ENCODE peak calls at places on chromosomes 5 and 9, in eight cellular contexts. One of them, this sample, is unnamed.

GRCh38 chr5:146947181-146947941 is 68.8 kb upstream of the PPP2R2B start:
- DNase-seq in CD8-positive, alpha-beta T cell: no peak
- DNase-seq in lower leg skin: no peak
- DNase-seq in bronchial epithelial cell: peak
- DNase-seq in natural killer cell: no peak
- DNase-seq in IMR-90: peak
- DNase-seq in retinal pigment epithelial cell: no peak
- DNase-seq in fibroblast of the aortic adventitia: peak
- DNase-seq in this sample: no peak

GRCh38 chr5:44952376-44952775 is 143.6 kb downstream of the MRPS30 start:
- DNase-seq in CD8-positive, alpha-beta T cell: no peak
- DNase-seq in lower leg skin: no peak
- DNase-seq in bronchial epithelial cell: peak
- DNase-seq in natural killer cell: no peak
- DNase-seq in IMR-90: peak
- DNase-seq in retinal pigment epithelial cell: no peak
- DNase-seq in fibroblast of the aortic adventitia: peak
- DNase-seq in this sample: no peak

GRCh38 chr9:61665829-61666228 is 476.0 kb downstream of the SPATA31A7 start:
- DNase-seq in CD8-positive, alpha-beta T cell: no peak
- DNase-seq in lower leg skin: peak
- DNase-seq in bronchial epithelial cell: no peak
- DNase-seq in natural killer cell: no peak
- DNase-seq in IMR-90: no peak
- DNase-seq in retinal pigment epithelial cell: no peak
- DNase-seq in fibroblast of the aortic adventitia: no peak
- DNase-seq in this sample: no peak

GRCh38 chr5:139248826-139249453 is 44.6 kb upstream of the MATR3 start:
- DNase-seq in CD8-positive, alpha-beta T cell: no peak
- DNase-seq in lower leg skin: no peak
- DNase-seq in bronchial epithelial cell: no peak
- DNase-seq in natural killer cell: no peak
- DNase-seq in IMR-90: no peak
- DNase-seq in retinal pigment epithelial cell: no peak
- DNase-seq in fibroblast of the aortic adventitia: no peak
- DNase-seq in this sample: no peak

GRCh38 chr9:84863372-84863771 is 193.8 kb downstream of the NTRK2 start:
- DNase-seq in CD8-positive, alpha-beta T cell: no peak
- DNase-seq in lower leg skin: no peak
- DNase-seq in bronchial epithelial cell: no peak
- DNase-seq in natural killer cell: no peak
- DNase-seq in IMR-90: no peak
- DNase-seq in retinal pigment epithelial cell: no peak
- DNase-seq in fibroblast of the aortic adventitia: no peak
- DNase-seq in this sample: no peak

GRCh38 chr5:152170350-152170749 is 234.7 kb downstream of the NMUR2 start:
- DNase-seq in CD8-positive, alpha-beta T cell: no peak
- DNase-seq in lower leg skin: no peak
- DNase-seq in bronchial epithelial cell: no peak
- DNase-seq in natural killer cell: no peak
- DNase-seq in IMR-90: no peak
- DNase-seq in retinal pigment epithelial cell: no peak
- DNase-seq in fibroblast of the aortic adventitia: no peak
- DNase-seq in this sample: no peak

GRCh38 chr9:124831642-124832364 is 21.5 kb upstream of the WDR38 start:
- DNase-seq in CD8-positive, alpha-beta T cell: no peak
- DNase-seq in lower leg skin: no peak
- DNase-seq in bronchial epithelial cell: no peak
- DNase-seq in natural killer cell: no peak
- DNase-seq in IMR-90: no peak
- DNase-seq in retinal pigment epithelial cell: no peak
- DNase-seq in fibroblast of the aortic adventitia: no peak
- DNase-seq in this sample: no peak

GRCh38 chr5:65032250-65032649 is 263.5 kb downstream of the CWC27 start:
- DNase-seq in CD8-positive, alpha-beta T cell: no peak
- DNase-seq in lower leg skin: no peak
- DNase-seq in bronchial epithelial cell: peak
- DNase-seq in natural killer cell: no peak
- DNase-seq in IMR-90: peak
- DNase-seq in retinal pigment epithelial cell: no peak
- DNase-seq in fibroblast of the aortic adventitia: peak
- DNase-seq in this sample: no peak

GRCh38 chr9:121859646-121860045 is 208.2 kb downstream of the DAB2IP start:
- DNase-seq in CD8-positive, alpha-beta T cell: no peak
- DNase-seq in lower leg skin: no peak
- DNase-seq in bronchial epithelial cell: no peak
- DNase-seq in natural killer cell: no peak
- DNase-seq in IMR-90: no peak
- DNase-seq in retinal pigment epithelial cell: no peak
- DNase-seq in fibroblast of the aortic adventitia: no peak
- DNase-seq in this sample: no peak

GRCh38 chr5:15495026-15495425 is 5.0 kb upstream of the FBXL7 start:
- DNase-seq in CD8-positive, alpha-beta T cell: no peak
- DNase-seq in lower leg skin: no peak
- DNase-seq in bronchial epithelial cell: no peak
- DNase-seq in natural killer cell: no peak
- DNase-seq in IMR-90: no peak
- DNase-seq in retinal pigment epithelial cell: no peak
- DNase-seq in fibroblast of the aortic adventitia: no peak
- DNase-seq in this sample: no peak

GRCh38 chr9:135804588-135805421 is 102.5 kb downstream of the CAMSAP1 start:
- DNase-seq in CD8-positive, alpha-beta T cell: no peak
- DNase-seq in lower leg skin: no peak
- DNase-seq in bronchial epithelial cell: no peak
- DNase-seq in natural killer cell: no peak
- DNase-seq in IMR-90: peak
- DNase-seq in retinal pigment epithelial cell: no peak
- DNase-seq in fibroblast of the aortic adventitia: peak
- DNase-seq in this sample: no peak

GRCh38 chr5:134637106-134637721 is 4.6 kb upstream of the SAR1B start:
- DNase-seq in CD8-positive, alpha-beta T cell: no peak
- DNase-seq in lower leg skin: peak
- DNase-seq in bronchial epithelial cell: peak
- DNase-seq in natural killer cell: no peak
- DNase-seq in IMR-90: no peak
- DNase-seq in retinal pigment epithelial cell: no peak
- DNase-seq in fibroblast of the aortic adventitia: no peak
- DNase-seq in this sample: no peak

GRCh38 chr9:120927125-120928014 is 774 bp upstream of the TRAF1 start:
- DNase-seq in CD8-positive, alpha-beta T cell: no peak
- DNase-seq in lower leg skin: no peak
- DNase-seq in bronchial epithelial cell: no peak
- DNase-seq in natural killer cell: no peak
- DNase-seq in IMR-90: no peak
- DNase-seq in retinal pigment epithelial cell: no peak
- DNase-seq in fibroblast of the aortic adventitia: no peak
- DNase-seq in this sample: no peak

GRCh38 chr5:15645376-15645775 is 145.4 kb downstream of the FBXL7 start:
- DNase-seq in CD8-positive, alpha-beta T cell: no peak
- DNase-seq in lower leg skin: no peak
- DNase-seq in bronchial epithelial cell: peak
- DNase-seq in natural killer cell: no peak
- DNase-seq in IMR-90: peak
- DNase-seq in retinal pigment epithelial cell: no peak
- DNase-seq in fibroblast of the aortic adventitia: no peak
- DNase-seq in this sample: no peak

GRCh38 chr9:6646028-6646636 is 603 bp upstream of the GLDC start:
- DNase-seq in CD8-positive, alpha-beta T cell: no peak
- DNase-seq in lower leg skin: no peak
- DNase-seq in bronchial epithelial cell: no peak
- DNase-seq in natural killer cell: no peak
- DNase-seq in IMR-90: no peak
- DNase-seq in retinal pigment epithelial cell: no peak
- DNase-seq in fibroblast of the aortic adventitia: no peak
- DNase-seq in this sample: no peak

DNA sequence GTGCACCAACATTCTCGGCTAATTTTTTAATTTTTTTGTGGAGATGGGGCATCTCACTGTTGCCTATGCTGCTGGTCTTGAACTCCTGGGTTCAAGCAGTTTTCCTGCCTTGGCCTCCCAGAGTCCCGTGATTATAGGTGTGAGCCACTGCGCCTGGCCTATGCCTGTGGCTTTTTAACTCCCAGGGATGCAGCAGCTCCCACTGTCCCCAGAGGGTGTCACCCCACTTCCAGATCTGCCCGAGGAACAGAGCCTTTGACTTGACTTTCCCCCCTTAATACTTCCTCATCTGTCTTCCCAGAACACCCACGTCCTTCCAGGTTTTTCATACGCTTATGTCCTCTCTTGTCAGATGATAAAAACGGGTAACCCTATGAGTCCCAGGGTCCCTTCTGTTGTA is 7.6 kb upstream of the PRRC2B start:
- DNase-seq in CD8-positive, alpha-beta T cell: no peak
- DNase-seq in lower leg skin: no peak
- DNase-seq in bronchial epithelial cell: no peak
- DNase-seq in natural killer cell: no peak
- DNase-seq in IMR-90: no peak
- DNase-seq in retinal pigment epithelial cell: no peak
- DNase-seq in fibroblast of the aortic adventitia: no peak
- DNase-seq in this sample: no peak
- TF ChIP-seq CTCF in CD8-positive, alpha-beta T cell: no peak
- TF ChIP-seq CTCF in lower leg skin: no peak
- TF ChIP-seq CTCF in bronchial epithelial cell: no peak
- TF ChIP-seq CTCF in natural killer cell: no peak
- TF ChIP-seq CTCF in IMR-90: no peak
- TF ChIP-seq CTCF in retinal pigment epithelial cell: no peak
- TF ChIP-seq CTCF in fibroblast of the aortic adventitia: peak
- TF ChIP-seq CTCF in this sample: no peak

DNA sequence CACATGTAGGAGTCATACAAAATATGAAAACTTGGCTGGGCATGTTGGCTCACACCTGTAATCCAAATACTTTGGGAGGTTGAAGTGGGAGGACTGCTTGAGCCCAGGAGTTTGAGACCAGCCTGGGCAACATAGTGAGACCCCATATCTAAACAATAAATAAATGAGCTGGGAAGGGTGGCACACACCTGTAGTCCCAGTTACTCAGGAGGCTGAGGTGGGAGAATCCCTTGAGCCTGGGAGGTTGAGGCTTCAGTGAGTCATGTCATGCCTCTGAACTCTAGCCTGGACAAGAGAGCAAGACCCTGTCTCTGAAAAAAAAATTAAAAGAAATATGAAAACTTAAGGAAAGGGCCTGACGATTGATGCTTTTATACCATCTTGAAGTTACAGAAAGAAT is 112.4 kb upstream of the RAI14 start:
- DNase-seq in CD8-positive, alpha-beta T cell: no peak
- DNase-seq in lower leg skin: no peak
- DNase-seq in bronchial epithelial cell: no peak
- DNase-seq in natural killer cell: no peak
- DNase-seq in IMR-90: no peak
- DNase-seq in retinal pigment epithelial cell: no peak
- DNase-seq in fibroblast of the aortic adventitia: no peak
- DNase-seq in this sample: no peak
- TF ChIP-seq CTCF in CD8-positive, alpha-beta T cell: no peak
- TF ChIP-seq CTCF in lower leg skin: no peak
- TF ChIP-seq CTCF in bronchial epithelial cell: no peak
- TF ChIP-seq CTCF in natural killer cell: no peak
- TF ChIP-seq CTCF in IMR-90: no peak
- TF ChIP-seq CTCF in retinal pigment epithelial cell: no peak
- TF ChIP-seq CTCF in fibroblast of the aortic adventitia: no peak
- TF ChIP-seq CTCF in this sample: no peak

DNA sequence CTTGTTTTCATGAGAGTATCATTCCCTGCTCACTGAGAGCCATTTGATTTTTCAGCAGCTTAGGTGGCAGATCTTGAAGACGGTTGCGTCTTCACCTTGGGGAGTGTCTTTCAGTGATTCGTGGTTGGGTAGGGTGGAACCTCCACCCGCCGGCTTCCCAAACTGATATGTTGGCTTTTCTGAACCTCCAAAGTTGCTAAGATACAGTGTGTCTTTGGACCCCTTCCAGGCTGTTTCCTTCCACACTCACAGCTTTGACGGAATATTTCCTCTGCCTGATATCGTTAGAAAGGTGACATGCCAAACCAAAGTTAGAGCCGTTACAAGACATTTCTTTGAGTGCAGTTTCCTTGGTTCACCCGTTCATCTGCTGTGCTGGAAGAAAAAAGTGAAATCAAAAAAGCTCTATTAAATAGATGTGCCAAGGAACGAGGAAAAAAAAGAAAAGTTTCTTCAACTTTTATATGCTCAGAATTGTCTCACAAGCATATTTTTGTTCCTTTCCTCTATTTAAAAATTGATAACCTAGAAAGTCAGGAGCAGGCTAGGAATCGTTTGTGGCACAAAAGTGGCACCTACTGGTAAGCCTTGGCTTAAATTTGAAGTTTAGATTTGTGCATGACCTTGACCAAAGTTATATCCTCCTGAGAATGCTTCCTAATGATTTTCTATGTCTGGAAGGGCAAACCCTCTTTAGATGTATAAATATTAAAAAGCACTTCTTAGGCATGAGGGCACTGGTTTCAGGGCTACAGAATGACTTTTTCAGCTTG is 270.7 kb upstream of the WWC1 start:
- DNase-seq in CD8-positive, alpha-beta T cell: no peak
- DNase-seq in lower leg skin: no peak
- DNase-seq in bronchial epithelial cell: no peak
- DNase-seq in natural killer cell: no peak
- DNase-seq in IMR-90: peak
- DNase-seq in retinal pigment epithelial cell: no peak
- DNase-seq in fibroblast of the aortic adventitia: peak
- DNase-seq in this sample: no peak
- TF ChIP-seq CTCF in CD8-positive, alpha-beta T cell: no peak
- TF ChIP-seq CTCF in lower leg skin: no peak
- TF ChIP-seq CTCF in bronchial epithelial cell: peak
- TF ChIP-seq CTCF in natural killer cell: no peak
- TF ChIP-seq CTCF in IMR-90: peak
- TF ChIP-seq CTCF in retinal pigment epithelial cell: peak
- TF ChIP-seq CTCF in fibroblast of the aortic adventitia: peak
- TF ChIP-seq CTCF in this sample: peak

GRCh38 chr5:114065942-114066341 is 295.9 kb upstream of the KCNN2 start:
- DNase-seq in CD8-positive, alpha-beta T cell: no peak
- DNase-seq in lower leg skin: no peak
- DNase-seq in bronchial epithelial cell: no peak
- DNase-seq in natural killer cell: no peak
- DNase-seq in IMR-90: no peak
- DNase-seq in retinal pigment epithelial cell: no peak
- DNase-seq in fibroblast of the aortic adventitia: no peak
- DNase-seq in this sample: no peak

DNA sequence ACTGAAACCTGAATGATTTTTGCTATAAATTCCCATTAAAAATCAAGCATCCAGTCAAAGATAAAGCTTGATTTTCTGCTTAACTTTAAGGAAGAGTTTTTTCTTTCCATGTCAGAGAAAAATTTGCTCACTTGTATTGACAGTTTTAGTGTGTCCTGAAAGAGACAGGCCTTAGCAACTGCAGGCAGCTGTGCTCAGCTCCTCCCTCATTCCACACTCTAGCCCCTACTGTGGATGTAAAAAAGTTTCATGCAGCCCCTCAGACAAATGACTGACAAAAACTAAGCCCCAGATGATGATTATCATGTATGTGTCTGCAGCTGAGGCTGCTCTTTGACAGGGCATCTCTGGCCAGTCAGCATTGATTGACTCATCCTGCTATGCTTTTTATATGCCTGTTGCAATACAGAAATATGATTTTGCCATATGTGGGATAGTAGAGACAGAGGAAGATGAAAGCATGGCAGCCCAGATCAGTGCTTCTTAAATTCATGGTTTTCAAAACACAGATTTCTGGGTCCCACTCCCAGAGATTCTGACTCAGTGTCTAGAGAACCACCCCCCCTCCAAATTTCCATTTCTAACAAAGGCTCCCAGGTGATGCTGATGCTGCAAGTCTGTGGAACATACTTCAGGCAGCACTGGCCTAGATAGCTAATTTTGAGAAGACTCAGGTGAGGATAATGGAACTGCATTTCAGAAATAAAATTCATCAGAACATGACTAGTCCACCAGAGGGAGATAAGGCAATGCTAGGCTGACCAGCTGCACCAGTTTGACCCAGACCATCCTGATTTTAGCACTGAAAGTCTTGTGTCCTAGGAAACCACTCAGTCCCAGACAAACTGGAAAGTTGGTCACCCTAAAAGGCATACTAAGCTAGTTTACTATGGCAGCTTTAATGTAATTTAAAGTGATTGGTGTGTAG is 298.7 kb upstream of the KCNN2 start:
- DNase-seq in CD8-positive, alpha-beta T cell: no peak
- DNase-seq in lower leg skin: no peak
- DNase-seq in bronchial epithelial cell: no peak
- DNase-seq in natural killer cell: no peak
- DNase-seq in IMR-90: peak
- DNase-seq in retinal pigment epithelial cell: no peak
- DNase-seq in fibroblast of the aortic adventitia: no peak
- DNase-seq in this sample: no peak
- TF ChIP-seq CTCF in CD8-positive, alpha-beta T cell: no peak
- TF ChIP-seq CTCF in lower leg skin: no peak
- TF ChIP-seq CTCF in bronchial epithelial cell: no peak
- TF ChIP-seq CTCF in natural killer cell: no peak
- TF ChIP-seq CTCF in IMR-90: peak
- TF ChIP-seq CTCF in retinal pigment epithelial cell: no peak
- TF ChIP-seq CTCF in fibroblast of the aortic adventitia: no peak
- TF ChIP-seq CTCF in this sample: peak

This sample was measured in type B pancreatic cell.